ENCODE peak calls at places on chromosomes 5 and 9, in four cellular contexts. H, N, D and S are unnamed samples.

GRCh38 chr5:58040044-58040443 is 419.8 kb downstream of the PLK2 start:
- DNase-seq in N (no peak), D (no peak), H (no peak), S (no peak)

GRCh38 chr5:40605295-40605958 is 74.3 kb upstream of the PTGER4 start:
- DNase-seq in N (no peak), H (no peak), D (no peak), S (no peak)

GRCh38 chr5:103259705-103260355 is 1.3 kb downstream of the MACIR start:
- DNase-seq in N (peak; percentile 19), D (peak; percentile 63), H (peak; percentile 30), S (peak; percentile 28)

GRCh38 chr5:40681351-40682311 is 1.9 kb downstream of the PTGER4 start:
- DNase-seq in D (peak; percentile 71), H (no peak), N (no peak), S (no peak)

GRCh38 chr9:78962186-78962585 is 609.6 kb upstream of the TLE4 start:
- DNase-seq in D (no peak), H (no peak), N (no peak), S (no peak)

GRCh38 chr5:174281855-174282254 is 236.3 kb downstream of the NSG2 start:
- DNase-seq in N (no peak), H (no peak), D (no peak), S (no peak)

GRCh38 chr9:32551491-32552049 is 557 bp upstream of the SMIM27 start:
- DNase-seq in N (peak; percentile 14), H (peak; percentile 15), D (peak; percentile 55), S (peak; percentile 30)

GRCh38 chr9:89446440-89447310 is 51.2 kb downstream of the SEMA4D start:
- DNase-seq in N (no peak), D (no peak), H (no peak), S (no peak)

GRCh38 chr5:150600951-150601773 is 39.3 kb upstream of the SYNPO start:
- DNase-seq in D (no peak), H (no peak), N (no peak), S (no peak)

GRCh38 chr5:16457451-16457850 is 8.1 kb downstream of the ZNF622 start:
- DNase-seq in N (no peak), D (no peak), H (no peak), S (no peak)

GRCh38 chr9:6877671-6878161 is 119.9 kb downstream of the KDM4C start:
- DNase-seq in N (peak; percentile 91), D (no peak), H (no peak), S (peak; percentile 8)

GRCh38 chr5:158376679-158377078 is 517.7 kb upstream of the CLINT1 start:
- DNase-seq in D (no peak), H (no peak), N (no peak), S (no peak)

GRCh38 chr9:127723450-127723849 is 7.6 kb downstream of the TTC16 start:
- DNase-seq in N (no peak), D (no peak), H (no peak), S (no peak)

GRCh38 chr9:18798106-18798505 is 234.9 kb downstream of the SAXO1 start:
- DNase-seq in D (no peak), H (no peak), N (no peak), S (no peak)

DNA sequence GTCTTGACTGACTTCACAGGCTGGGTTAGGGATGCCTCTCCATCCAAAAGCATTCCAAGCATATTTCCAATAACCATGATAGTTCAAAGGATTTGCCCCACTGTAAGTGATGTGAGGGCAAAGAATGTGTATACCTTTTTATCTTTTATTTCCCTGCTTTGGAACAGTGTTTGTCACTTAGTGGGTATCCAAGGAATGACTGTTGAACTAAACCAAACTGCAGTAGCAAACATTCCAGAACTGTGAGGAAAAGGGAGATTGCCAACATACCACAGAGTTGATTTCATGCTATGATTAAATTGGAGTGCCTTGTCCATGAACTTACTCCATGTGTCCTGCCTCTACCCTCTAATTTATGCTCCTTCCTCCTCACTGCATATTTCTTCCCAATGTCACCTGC is 400.0 kb downstream of the KIAA0825 start:
- DNase-seq in H (no peak), N (peak; percentile 21), D (no peak), S (no peak)
- TF ChIP-seq MAX in H (no peak), N (no peak), D (no peak), S (no peak)

DNA sequence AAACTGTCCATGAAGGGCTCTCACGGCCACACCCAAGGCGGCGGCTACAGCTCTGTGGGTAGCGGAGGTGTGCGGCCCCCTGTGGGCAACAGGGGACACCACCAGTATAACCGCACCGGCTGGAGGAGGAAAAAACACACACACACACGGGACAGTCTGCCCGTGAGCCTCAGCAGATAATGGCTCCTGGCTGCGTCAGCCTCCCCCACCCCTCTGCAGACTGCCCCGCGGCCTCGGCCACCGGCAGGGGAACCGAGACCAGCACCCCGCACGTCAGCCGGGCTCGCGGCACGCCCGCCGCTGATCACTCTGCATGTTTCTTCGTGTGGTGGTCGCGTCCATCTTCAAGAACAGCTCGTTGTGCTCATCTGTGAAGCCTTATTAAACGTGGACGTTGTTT is 41.5 kb downstream of the TENT4A start:
- DNase-seq in D (no peak), N (no peak), H (no peak), S (no peak)
- TF ChIP-seq RNF2 in D (no peak), N (no peak), H (no peak), S (no peak)

GRCh38 chr5:39063037-39063436 is 11.2 kb downstream of the RICTOR start:
- DNase-seq in D (no peak), H (no peak), N (no peak), S (no peak)
- TF ChIP-seq MAX in D (no peak), H (no peak), N (no peak), S (no peak)

GRCh38 chr5:6342689-6343315 is 35.5 kb downstream of the MED10 start:
- DNase-seq in N (no peak), D (no peak), H (no peak), S (no peak)
- TF ChIP-seq RNF2 in N (no peak), D (no peak), H (no peak), S (no peak)

DNA sequence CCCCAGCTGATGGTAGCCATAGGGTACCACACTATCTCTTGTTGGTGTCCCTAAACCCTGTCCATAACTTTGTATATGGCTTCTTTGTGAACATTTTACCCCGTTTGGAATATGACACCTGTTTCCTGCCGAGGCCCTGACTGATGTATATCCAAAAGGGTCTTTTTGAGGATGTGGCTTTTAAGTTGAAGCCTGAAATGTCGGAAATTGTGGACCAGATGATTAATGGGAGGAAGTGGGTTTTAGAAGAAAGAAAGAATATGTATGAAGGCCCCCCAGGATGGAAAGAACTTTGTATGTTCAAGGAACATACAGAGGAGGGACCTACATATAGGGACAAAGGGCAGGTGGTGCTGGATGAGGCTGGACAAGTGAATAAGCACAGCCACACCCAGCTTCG is 16.7 kb upstream of the TNFSF8 start:
- DNase-seq in D (no peak), H (no peak), N (no peak), S (no peak)
- TF ChIP-seq MAX in D (no peak), H (no peak), N (no peak), S (no peak)

GRCh38 chr9:92535940-92536850 is at the start of gene ECM2:
- DNase-seq in D (no peak), N (no peak), H (no peak), S (no peak)
- TF ChIP-seq RNF2 in D (no peak), N (no peak), H (no peak), S (no peak)

GRCh38 chr9:1875251-1875851 is 139.8 kb upstream of the SMARCA2 start:
- DNase-seq in H (no peak), N (no peak), D (no peak), S (no peak)

GRCh38 chr9:1878817-1879216 is 136.3 kb upstream of the SMARCA2 start:
- DNase-seq in N (no peak), H (no peak), D (no peak), S (no peak)

GRCh38 chr9:1876891-1877496 is 138.2 kb upstream of the SMARCA2 start:
- DNase-seq in N (no peak), D (no peak), H (no peak), S (no peak)

GRCh38 chr9:1877951-1878350 is 137.2 kb upstream of the SMARCA2 start:
- DNase-seq in D (no peak), H (no peak), N (no peak), S (no peak)

GRCh38 chr9:1875921-1876448 is 139.2 kb upstream of the SMARCA2 start:
- DNase-seq in N (no peak), H (no peak), D (no peak), S (no peak)
- TF ChIP-seq MAX in N (no peak), H (no peak), D (no peak), S (no peak)